ENCODE peak calls at places on chromosomes 6 and 20, in nine cellular contexts. B is lower lobe of right lung; Q is CD8-positive, alpha-beta T cell; C is fibroblast of the aortic adventitia; O is mesendoderm; R is EH; Z is putamen; S is stimulated activated CD8-positive, alpha-beta memory T cell treated with anti-CD3 and anti-CD28 coated beads, Interleukin-7, amount 100 ng/mL, for 1 hour; V is cerebellar cortex. A is an unnamed sample.

GRCh38 chr6:21188505-21189223 is 404.9 kb upstream of the SOX4 start:
- DNase-seq in B (no peak), Q (no peak), C (no peak), O (peak; percentile 39), R (no peak), Z (no peak), S (no peak), V (no peak), A (no peak)

GRCh38 chr6:4320860-4321259 is 185.5 kb upstream of the ECI2 start:
- DNase-seq in B (no peak), Q (no peak), C (peak; percentile 98), O (no peak), R (peak; percentile 97), Z (no peak), S (no peak), V (no peak), A (peak; percentile 21)

GRCh38 chr20:20462185-20462584 is 94.3 kb downstream of the INSM1 start:
- DNase-seq in B (no peak), Q (no peak), C (no peak), O (no peak), R (no peak), Z (no peak), S (no peak), V (no peak), A (no peak)

GRCh38 chr20:32780749-32781402 is 18.7 kb downstream of the DNMT3B start:
- DNase-seq in B (no peak), Q (no peak), C (no peak), O (peak; percentile 46), R (no peak), Z (peak; percentile 67), S (no peak), V (no peak), A (no peak)

GRCh38 chr6:11650711-11651110 is 113.2 kb downstream of the TMEM170B start:
- DNase-seq in B (no peak), Q (no peak), C (peak; percentile 16), O (peak; percentile 44), R (no peak), Z (no peak), S (no peak), V (peak; percentile 2), A (no peak)

GRCh38 chr20:33992145-33992922 is 1.4 kb upstream of the RALY start:
- DNase-seq in B (no peak), Q (no peak), C (no peak), O (no peak), R (no peak), Z (no peak), S (no peak), V (no peak), A (no peak)

GRCh38 chr6:39166189-39166917 is 51.4 kb upstream of the SAYSD1 start:
- DNase-seq in B (peak; percentile 84), Q (peak; percentile 90), C (peak; percentile 40), O (peak; percentile 91), R (peak; percentile 56), Z (peak; percentile 33), S (peak; percentile 71), V (peak; percentile 28), A (peak; percentile 75)

GRCh38 chr6:105900120-105900937 is 185.8 kb upstream of the PRDM1 start:
- DNase-seq in B (no peak), Q (no peak), C (peak; percentile 85), O (peak; percentile 34), R (peak; percentile 89), Z (no peak), S (no peak), V (no peak), A (no peak)

GRCh38 chr6:34358389-34358906 is 34.0 kb downstream of the NUDT3 start:
- DNase-seq in B (no peak), Q (no peak), C (peak; percentile 57), O (no peak), R (peak; percentile 75), Z (no peak), S (no peak), V (no peak), A (peak; percentile 53)

GRCh38 chr6:4666886-4667513 is 109.2 kb upstream of the CDYL start:
- DNase-seq in B (no peak), Q (peak; percentile 27), C (no peak), O (no peak), R (no peak), Z (no peak), S (no peak), V (no peak), A (no peak)

GRCh38 chr6:158010591-158011477 is 29.2 kb downstream of the SYNJ2 start:
- DNase-seq in B (peak; percentile 20), Q (no peak), C (no peak), O (no peak), R (no peak), Z (no peak), S (no peak), V (no peak), A (no peak)

GRCh38 chr6:91539451-91539850 is 952.6 kb upstream of the MAP3K7 start:
- DNase-seq in B (no peak), Q (no peak), C (no peak), O (no peak), R (no peak), Z (no peak), S (no peak), V (no peak), A (no peak)

GRCh38 chr6:47651505-47651944 is 46.9 kb upstream of the ADGRF4 start:
- DNase-seq in B (no peak), Q (no peak), C (peak; percentile 80), O (no peak), R (peak; percentile 25), Z (no peak), S (no peak), V (no peak), A (no peak)

GRCh38 chr20:19849341-19850189 is 91.5 kb downstream of the RIN2 start:
- DNase-seq in B (no peak), Q (no peak), C (peak; percentile 72), O (no peak), R (peak; percentile 81), Z (peak; percentile 80), S (no peak), V (peak; percentile 7), A (no peak)

GRCh38 chr6:33817520-33817919 is 13.7 kb upstream of the MLN start:
- DNase-seq in B (peak; percentile 10), Q (no peak), C (no peak), O (no peak), R (no peak), Z (no peak), S (no peak), V (no peak), A (no peak)

GRCh38 chr6:45697605-45698004 is 318.1 kb downstream of the CLIC5 start:
- DNase-seq in B (no peak), Q (no peak), C (peak; percentile 99), O (peak; percentile 36), R (peak; percentile 98), Z (no peak), S (no peak), V (no peak), A (peak; percentile 98)

GRCh38 chr6:41546866-41547798 is 951 bp downstream of the FOXP4 start:
- DNase-seq in B (peak; percentile 60), Q (peak; percentile 66), C (peak; percentile 33), O (peak; percentile 75), R (peak; percentile 46), Z (peak; percentile 27), S (no peak), V (peak; percentile 12), A (no peak)

GRCh38 chr20:14406495-14406894 is 69.1 kb upstream of the FLRT3 start:
- DNase-seq in B (no peak), Q (no peak), C (peak; percentile 83), O (peak; percentile 93), R (peak; percentile 69), Z (no peak), S (no peak), V (no peak), A (no peak)

GRCh38 chr6:13437597-13437996 is 49.8 kb downstream of the GFOD1 start:
- DNase-seq in B (no peak), Q (no peak), C (no peak), O (no peak), R (no peak), Z (no peak), S (no peak), V (no peak), A (no peak)

GRCh38 chr6:5746392-5747140 is 260.2 kb downstream of the NRN1 start:
- DNase-seq in B (no peak), Q (no peak), C (no peak), O (peak; percentile 75), R (peak; percentile 23), Z (no peak), S (no peak), V (peak; percentile 10), A (no peak)

GRCh38 chr20:44901972-44902371 is 7.9 kb upstream of the PABPC1L start:
- DNase-seq in B (no peak), Q (no peak), C (peak; percentile 39), O (peak; percentile 33), R (peak; percentile 67), Z (peak; percentile 78), S (no peak), V (no peak), A (no peak)

GRCh38 chr20:35058184-35058583 is 34.4 kb downstream of the TRPC4AP start:
- DNase-seq in B (no peak), Q (no peak), C (no peak), O (no peak), R (no peak), Z (no peak), S (no peak), V (no peak), A (no peak)

GRCh38 chr20:37326666-37327065 is 19.3 kb upstream of the SRC start:
- DNase-seq in B (no peak), Q (no peak), C (no peak), O (no peak), R (peak; percentile 38), Z (no peak), S (no peak), V (no peak), A (no peak)

GRCh38 chr20:32626859-32627636 is 41.9 kb upstream of the NOL4L start:
- DNase-seq in B (no peak), Q (peak; percentile 54), C (no peak), O (no peak), R (no peak), Z (peak; percentile 68), S (no peak), V (no peak), A (peak; percentile 52)

GRCh38 chr6:165799736-165800135 is 136.7 kb upstream of the PDE10A start:
- DNase-seq in B (no peak), Q (no peak), C (peak; percentile 76), O (no peak), R (no peak), Z (no peak), S (no peak), V (no peak), A (no peak)

GRCh38 chr6:105795913-105796517 is 290.1 kb upstream of the PRDM1 start:
- DNase-seq in B (peak; percentile 49), Q (no peak), C (no peak), O (peak; percentile 30), R (peak; percentile 60), Z (no peak), S (no peak), V (no peak), A (no peak)

GRCh38 chr6:32609731-32610640 is 20.3 kb upstream of the HLA-DRB1 start:
- DNase-seq in B (no peak), Q (no peak), C (peak; percentile 95), O (peak; percentile 98), R (peak; percentile 91), Z (peak; percentile 80), S (no peak), V (peak; percentile 64), A (peak; percentile 93)

GRCh38 chr6:15535495-15536200 is 127.2 kb downstream of the DTNBP1 start:
- DNase-seq in B (no peak), Q (no peak), C (no peak), O (no peak), R (peak; percentile 30), Z (no peak), S (no peak), V (no peak), A (no peak)

GRCh38 chr6:31568537-31568961 is 3.5 kb upstream of the LTA start:
- DNase-seq in B (no peak), Q (peak; percentile 69), C (no peak), O (no peak), R (no peak), Z (no peak), S (no peak), V (no peak), A (no peak)

GRCh38 chr6:127083231-127084015 is 35.0 kb upstream of the RSPO3 start:
- DNase-seq in B (no peak), Q (no peak), C (no peak), O (no peak), R (no peak), Z (no peak), S (no peak), V (no peak), A (no peak)

GRCh38 chr20:47205577-47206123 is 150.8 kb downstream of the ZMYND8 start:
- DNase-seq in B (peak; percentile 77), Q (peak; percentile 69), C (peak; percentile 81), O (peak; percentile 69), R (peak; percentile 83), Z (peak; percentile 10), S (no peak), V (peak; percentile 82), A (peak; percentile 74)

A was measured in H4.